ENCODE peak calls at places on chromosomes 13 and 19, in seven cellular contexts. O is IMR-90, M is H9, Y is mesendoderm, N is mesenchymal stem cell, F is H1, W is neuronal stem cell. X is an unnamed sample.

GRCh38 chr13:25225970-25226369 is 53.9 kb upstream of the AMER2 start:
- DNase-seq in F (no peak), Y (no peak), O (no peak), N (no peak), M (no peak), W (no peak), X (no peak)

GRCh38 chr13:73274147-73274546 is 215.3 kb downstream of the KLF5 start:
- DNase-seq in O (peak), M (no peak), Y (no peak), W (no peak), F (no peak), N (no peak), X (no peak)

GRCh38 chr13:92537485-92537884 is 689.1 kb upstream of the GPC6 start:
- DNase-seq in M (no peak), F (no peak), O (no peak), N (no peak), Y (no peak), W (no peak), X (peak)

GRCh38 chr19:18464646-18465045 is 26.7 kb upstream of the ISYNA1 start:
- DNase-seq in W (no peak), M (no peak), O (peak), F (no peak), Y (no peak), N (peak), X (no peak)

GRCh38 chr19:44548736-44549135 is 19.3 kb upstream of the CEACAM20 start:
- DNase-seq in F (no peak), Y (no peak), W (no peak), N (peak), M (no peak), O (peak), X (no peak)

GRCh38 chr13:111241006-111241755 is 79.3 kb upstream of the TEX29 start:
- DNase-seq in W (no peak), Y (no peak), F (no peak), N (no peak), O (no peak), M (no peak), X (no peak)

GRCh38 chr13:110113284-110113764 is 193.6 kb downstream of the COL4A1 start:
- DNase-seq in W (no peak), N (peak), Y (no peak), O (peak), F (no peak), M (no peak), X (no peak)

GRCh38 chr13:114019367-114019766 is 45.5 kb upstream of the C13orf46 start:
- DNase-seq in W (no peak), O (no peak), M (peak), Y (peak), F (no peak), N (no peak), X (no peak)

GRCh38 chr19:48441360-48442050 is 4.3 kb upstream of the GRWD1 start:
- DNase-seq in Y (no peak), M (no peak), W (no peak), F (no peak), N (no peak), O (no peak), X (no peak)

GRCh38 chr19:40723661-40724254 is 6.8 kb downstream of the ITPKC start:
- DNase-seq in N (no peak), Y (no peak), W (no peak), F (no peak), M (no peak), O (no peak), X (no peak)

GRCh38 chr13:45592758-45593157 is 22.8 kb downstream of the ERICH6B start:
- DNase-seq in W (no peak), F (no peak), M (no peak), Y (no peak), N (no peak), O (no peak), X (no peak)
- H3K18ac ChIP-seq in W (no peak), F (no peak), M (no peak), Y (no peak), N (no peak), O (no peak), X (no peak)

DNA sequence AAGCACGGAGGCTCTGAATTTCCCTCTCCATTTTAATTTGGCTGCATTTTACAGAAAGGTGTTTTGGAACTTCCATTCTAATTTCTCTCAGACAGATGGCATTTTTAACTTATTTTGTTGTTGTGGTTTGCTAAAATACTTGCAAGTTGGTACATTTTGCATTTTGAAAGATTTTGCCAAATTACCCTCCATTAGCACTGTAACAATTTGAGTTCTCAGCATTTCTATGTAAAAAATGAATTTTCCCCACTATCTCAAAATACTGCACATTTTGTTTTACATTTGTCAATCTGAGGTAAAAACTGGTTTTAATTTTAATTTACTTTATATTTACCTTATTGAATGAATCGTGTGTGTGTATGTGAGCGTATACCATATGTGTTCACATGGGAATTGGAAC is 7.0 kb upstream of the HNRNPL start:
- DNase-seq in O (no peak), F (no peak), M (no peak), W (no peak), Y (no peak), N (no peak), X (no peak)
- H3K9ac ChIP-seq in O (no peak), F (no peak), M (no peak), W (no peak), Y (no peak), N (no peak), X (no peak)

GRCh38 chr13:40060318-40061007 is 405.0 kb downstream of the COG6 start:
- DNase-seq in M (no peak), W (no peak), F (no peak), Y (no peak), N (no peak), O (no peak), X (no peak)
- H3K18ac ChIP-seq in M (no peak), W (no peak), F (no peak), Y (no peak), N (no peak), O (no peak), X (no peak)

GRCh38 chr13:26881154-26881553 is 120.6 kb upstream of the GPR12 start:
- DNase-seq in F (no peak), N (no peak), O (peak), M (no peak), W (no peak), Y (no peak), X (peak)
- H3K9ac ChIP-seq in F (no peak), N (peak), O (no peak), M (no peak), W (no peak), Y (no peak), X (no peak)

GRCh38 chr19:52640916-52641315 is 2.8 kb upstream of the ZNF83 start:
- DNase-seq in Y (peak), W (no peak), M (peak), O (no peak), F (peak), N (no peak), X (no peak)

GRCh38 chr19:52637718-52638585 is at the start of gene ZNF83:
- DNase-seq in Y (peak), O (peak), W (peak), F (peak), N (peak), M (peak), X (peak)

GRCh38 chr19:52635786-52636570 is 2.2 kb downstream of the ZNF83 start:
- DNase-seq in F (no peak), Y (no peak), M (no peak), O (peak), N (no peak), W (no peak), X (no peak)

DNA sequence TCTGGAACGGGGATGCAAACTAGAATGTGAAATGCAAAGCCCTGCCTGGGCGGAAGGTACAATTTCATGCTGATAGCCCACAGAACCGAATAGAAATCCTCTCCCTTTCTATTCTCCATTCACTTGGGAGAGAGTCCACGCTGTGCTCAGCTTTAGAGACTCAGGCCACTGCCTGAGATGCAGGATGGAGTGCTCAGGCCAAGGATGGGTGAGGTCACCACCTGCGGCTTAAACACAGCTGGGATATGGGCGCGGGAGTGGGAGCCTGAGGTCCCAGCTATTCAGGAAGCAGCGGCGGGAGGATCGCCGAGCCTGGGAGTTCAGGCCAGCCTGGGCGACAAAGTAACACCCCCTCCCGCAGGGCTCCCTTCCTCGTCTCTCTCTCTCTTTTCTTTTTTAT is 446 bp upstream of the ZNF83 start:
- DNase-seq in W (no peak), F (no peak), N (no peak), Y (peak), O (peak), M (no peak), X (peak)
- H3K18ac ChIP-seq in W (peak), F (peak), N (peak), Y (no peak), O (no peak), M (no peak), X (no peak)

DNA sequence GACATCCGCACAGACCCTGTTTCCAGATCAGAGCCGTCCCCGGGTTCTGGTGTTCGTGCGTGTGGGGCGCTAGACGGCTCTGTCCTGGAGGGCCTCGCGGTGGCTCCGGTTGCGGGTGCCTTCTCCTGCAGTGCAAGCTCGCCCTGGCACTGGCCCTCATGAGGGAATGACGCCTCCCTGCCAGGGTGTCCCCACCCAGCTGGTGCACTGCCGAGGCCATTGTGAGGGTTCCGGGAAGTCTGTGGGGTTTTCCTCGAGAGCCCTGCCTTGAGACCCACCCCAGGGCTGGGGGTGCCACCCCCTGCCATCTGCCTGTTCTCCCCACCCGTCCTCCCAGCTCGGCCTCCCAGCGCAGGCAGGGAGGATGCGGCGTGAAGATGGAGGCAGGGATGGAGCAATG is 19.2 kb upstream of the GNA15 start:
- DNase-seq in F (no peak), M (no peak), N (no peak), Y (no peak), O (no peak), W (no peak), X (no peak)
- H3K9ac ChIP-seq in F (no peak), M (no peak), N (no peak), Y (no peak), O (no peak), W (no peak), X (no peak)

DNA sequence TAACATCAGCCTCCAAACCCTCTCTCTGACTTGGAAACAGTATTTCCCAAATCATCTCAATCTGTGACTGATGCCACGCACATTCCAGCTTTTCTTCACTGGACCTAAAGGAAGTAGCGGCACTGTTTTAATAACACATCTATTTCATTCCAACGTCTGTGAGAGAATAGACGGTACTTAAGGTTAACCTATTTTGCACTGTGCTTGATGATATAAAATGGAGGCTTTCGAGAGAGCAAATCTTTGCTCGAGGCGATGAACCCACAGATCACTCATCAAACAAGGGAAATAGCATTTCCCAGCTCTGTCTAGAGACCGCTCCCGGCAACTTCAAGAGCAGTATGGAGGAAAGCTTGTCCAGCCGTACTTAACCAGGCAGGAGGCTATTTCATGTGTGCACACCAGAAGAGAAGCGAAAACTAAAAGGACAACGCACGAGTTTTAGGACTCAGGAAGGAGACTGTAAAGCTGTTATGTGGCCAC is 2.9 kb downstream of the UBL3 start:
- DNase-seq in M (no peak), Y (peak), W (no peak), N (peak), O (peak), F (no peak), X (no peak)
- H3K18ac ChIP-seq in M (no peak), Y (no peak), W (no peak), N (no peak), O (peak), F (no peak), X (peak)

DNA sequence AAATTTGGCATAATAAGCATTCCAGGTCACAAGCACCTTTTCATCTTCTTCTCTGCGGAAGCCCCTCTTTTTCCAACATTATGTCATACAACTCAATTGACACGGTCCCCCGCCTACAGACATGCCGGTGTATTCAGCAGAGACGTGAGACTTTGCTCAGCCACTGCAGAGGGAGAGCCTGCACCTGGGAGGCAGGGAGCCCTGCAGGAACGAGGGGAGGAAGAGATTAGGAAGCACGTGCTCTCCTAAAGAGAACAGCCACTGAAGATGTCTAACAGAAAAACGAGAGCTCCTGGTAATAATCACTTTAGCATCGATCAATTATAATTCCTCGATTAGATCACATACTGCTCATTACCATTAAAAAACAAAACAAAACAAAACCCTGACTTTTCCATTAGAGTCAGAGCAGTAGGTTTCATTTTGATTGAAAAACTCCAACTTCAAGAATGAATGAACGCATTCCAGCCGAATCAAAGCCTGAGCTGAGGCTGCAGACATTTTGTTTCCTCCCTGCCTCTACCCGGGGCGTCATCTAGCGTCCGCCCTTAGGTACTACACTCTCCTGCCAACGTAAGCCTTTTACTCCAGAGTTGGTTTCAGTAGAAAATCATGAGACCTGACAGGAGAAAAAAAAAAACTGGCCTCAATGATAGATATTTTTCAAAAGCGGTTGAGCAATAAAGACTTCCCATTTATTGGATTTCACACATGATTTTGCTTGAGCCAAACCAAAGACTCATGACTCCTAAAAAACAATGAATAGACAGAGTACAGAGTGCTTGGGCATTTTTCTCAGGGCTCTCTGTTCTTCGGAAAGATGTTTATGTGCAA is 194.5 kb downstream of the KATNAL1 start:
- DNase-seq in F (peak), M (peak), Y (peak), W (peak), N (peak), O (peak), X (peak)
- H3K9ac ChIP-seq in F (no peak), M (no peak), Y (peak), W (no peak), N (peak), O (no peak), X (no peak)

GRCh38 chr19:54493967-54494585 is 8.6 kb upstream of the LAIR2 start:
- DNase-seq in W (no peak), Y (no peak), N (no peak), O (no peak), M (no peak), F (no peak), X (peak)
- H3K18ac ChIP-seq in W (no peak), Y (no peak), N (no peak), O (no peak), M (no peak), F (no peak), X (no peak)

X was measured in trophoblast cell.